ENCODE peak calls at places on chromosome 16, in four cellular contexts. One of them, this sample, is unnamed.

GRCh38 chr16:53545433-53545832 is 42.4 kb upstream of the AKTIP start:
- DNase-seq in thoracic aorta: no peak
- DNase-seq in lower lobe of right lung: no peak
- DNase-seq in AG04450: no peak
- DNase-seq in this sample: no peak

GRCh38 chr16:16176328-16176727 is 47.0 kb downstream of the ABCC6 start:
- DNase-seq in lower lobe of right lung: no peak
- DNase-seq in AG04450: no peak
- DNase-seq in thoracic aorta: no peak
- DNase-seq in this sample: no peak

GRCh38 chr16:19701091-19701490 is 16.9 kb downstream of the KNOP1 start:
- DNase-seq in AG04450: no peak
- DNase-seq in lower lobe of right lung: no peak
- DNase-seq in thoracic aorta: no peak
- DNase-seq in this sample: no peak

GRCh38 chr16:75053791-75054555 is 55.1 kb downstream of the ZNRF1 start:
- DNase-seq in thoracic aorta: no peak
- DNase-seq in AG04450: no peak
- DNase-seq in lower lobe of right lung: peak; percentile 53
- DNase-seq in this sample: no peak

GRCh38 chr16:31080035-31080629 is 5.9 kb downstream of the ZNF646 start:
- DNase-seq in thoracic aorta: no peak
- DNase-seq in lower lobe of right lung: no peak
- DNase-seq in AG04450: no peak
- DNase-seq in this sample: no peak

GRCh38 chr16:50627419-50627818 is 53.7 kb downstream of the SNX20 start:
- DNase-seq in thoracic aorta: peak; percentile 37
- DNase-seq in lower lobe of right lung: no peak
- DNase-seq in AG04450: no peak
- DNase-seq in this sample: no peak

GRCh38 chr16:70648606-70649005 is 2.2 kb downstream of the IL34 start:
- DNase-seq in lower lobe of right lung: no peak
- DNase-seq in AG04450: no peak
- DNase-seq in thoracic aorta: no peak
- DNase-seq in this sample: no peak

GRCh38 chr16:14070877-14071575 is at the start of gene MRTFB:
- DNase-seq in AG04450: no peak
- DNase-seq in thoracic aorta: peak; percentile 19
- DNase-seq in lower lobe of right lung: peak; percentile 84
- DNase-seq in this sample: peak; percentile 53

GRCh38 chr16:17205279-17206139 is 265.3 kb downstream of the XYLT1 start:
- DNase-seq in AG04450: peak; percentile 80
- DNase-seq in lower lobe of right lung: no peak
- DNase-seq in thoracic aorta: no peak
- DNase-seq in this sample: no peak

DNA sequence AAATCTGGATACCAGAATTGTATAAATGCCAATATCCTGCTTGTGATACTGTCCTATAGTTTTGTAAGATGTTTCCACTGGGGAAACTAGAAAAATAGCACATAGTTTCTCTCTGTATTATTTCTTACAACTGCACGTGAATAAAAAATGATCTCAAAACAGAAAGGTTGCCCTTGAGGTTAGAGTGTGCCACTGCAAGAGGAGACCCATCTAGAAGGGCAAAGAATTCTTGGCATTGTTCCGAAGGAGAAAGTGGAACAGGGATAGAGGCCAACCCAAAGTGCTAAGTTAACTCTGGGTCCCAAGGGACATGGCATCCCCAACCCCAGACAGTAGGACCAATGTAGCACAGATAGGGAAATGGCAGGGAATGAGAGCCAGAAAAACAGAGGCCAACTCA is 477.5 kb upstream of the HSBP1 start:
- DNase-seq in lower lobe of right lung: no peak
- DNase-seq in AG04450: no peak
- DNase-seq in thoracic aorta: no peak
- DNase-seq in this sample: no peak
- TF ChIP-seq CTCF in lower lobe of right lung: no peak
- TF ChIP-seq CTCF in AG04450: no peak
- TF ChIP-seq CTCF in thoracic aorta: no peak
- TF ChIP-seq CTCF in this sample: no peak

GRCh38 chr16:1338855-1339675 is 5.6 kb downstream of the BAIAP3 start:
- DNase-seq in thoracic aorta: no peak
- DNase-seq in AG04450: no peak
- DNase-seq in lower lobe of right lung: no peak
- DNase-seq in this sample: no peak

GRCh38 chr16:1335996-1336395 is 2.6 kb downstream of the BAIAP3 start:
- DNase-seq in lower lobe of right lung: no peak
- DNase-seq in AG04450: no peak
- DNase-seq in thoracic aorta: no peak
- DNase-seq in this sample: no peak

GRCh38 chr16:1336619-1337018 is 3.2 kb downstream of the BAIAP3 start:
- DNase-seq in AG04450: no peak
- DNase-seq in lower lobe of right lung: no peak
- DNase-seq in thoracic aorta: no peak
- DNase-seq in this sample: no peak

GRCh38 chr16:1337486-1337885 is 4.0 kb downstream of the BAIAP3 start:
- DNase-seq in thoracic aorta: no peak
- DNase-seq in AG04450: no peak
- DNase-seq in lower lobe of right lung: no peak
- DNase-seq in this sample: no peak

DNA sequence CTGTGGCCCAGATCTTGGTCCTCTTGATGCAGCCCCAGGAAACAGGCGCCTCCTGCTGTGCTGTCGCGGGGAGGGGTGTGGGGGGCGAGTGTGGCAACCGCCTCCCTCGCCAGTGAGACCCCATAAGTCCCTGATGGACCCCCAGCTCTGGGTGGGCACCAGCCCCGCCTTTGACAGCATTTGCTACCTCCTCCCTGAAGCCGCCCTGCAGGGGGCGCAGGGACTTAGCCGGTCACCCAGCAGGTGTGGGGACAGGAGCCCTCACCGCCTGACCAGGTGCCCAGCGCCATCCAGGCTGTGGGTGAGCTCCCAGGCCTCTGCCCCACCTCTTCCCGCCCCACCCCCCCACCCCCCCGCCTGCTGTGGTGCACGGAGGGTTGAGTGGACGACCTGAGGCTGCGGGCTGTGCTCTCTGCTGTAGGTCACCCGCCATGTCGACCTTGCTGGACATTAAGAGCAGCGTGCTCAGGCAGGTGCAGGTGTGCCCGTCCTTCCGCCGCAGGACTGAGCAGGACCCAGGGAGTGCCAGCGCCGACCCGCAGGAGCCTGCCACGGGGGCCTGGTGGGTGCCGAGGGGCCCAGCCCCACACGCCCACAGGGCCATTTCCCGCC is 4.8 kb downstream of the BAIAP3 start:
- DNase-seq in thoracic aorta: no peak
- DNase-seq in AG04450: no peak
- DNase-seq in lower lobe of right lung: no peak
- DNase-seq in this sample: no peak
- TF ChIP-seq CTCF in thoracic aorta: no peak
- TF ChIP-seq CTCF in AG04450: peak; percentile 30
- TF ChIP-seq CTCF in lower lobe of right lung: no peak
- TF ChIP-seq CTCF in this sample: peak; percentile 39

GRCh38 chr16:46859719-46860152 is 24.4 kb upstream of the GPT2 start:
- DNase-seq in thoracic aorta: no peak
- DNase-seq in AG04450: peak; percentile 52
- DNase-seq in lower lobe of right lung: no peak
- DNase-seq in this sample: peak; percentile 89

GRCh38 chr16:46854846-46855245 is 23.9 kb upstream of the C16orf87 start:
- DNase-seq in lower lobe of right lung: no peak
- DNase-seq in AG04450: no peak
- DNase-seq in thoracic aorta: no peak
- DNase-seq in this sample: no peak

GRCh38 chr16:46858151-46858550 is 26.0 kb upstream of the GPT2 start:
- DNase-seq in AG04450: no peak
- DNase-seq in lower lobe of right lung: no peak
- DNase-seq in thoracic aorta: no peak
- DNase-seq in this sample: no peak

GRCh38 chr16:46855389-46855788 is 24.4 kb upstream of the C16orf87 start:
- DNase-seq in thoracic aorta: no peak
- DNase-seq in AG04450: no peak
- DNase-seq in lower lobe of right lung: no peak
- DNase-seq in this sample: no peak

GRCh38 chr16:46857261-46857962 is 26.4 kb upstream of the C16orf87 start:
- DNase-seq in AG04450: peak; percentile 47
- DNase-seq in lower lobe of right lung: no peak
- DNase-seq in thoracic aorta: no peak
- DNase-seq in this sample: no peak
- TF ChIP-seq CTCF in AG04450: peak; percentile 75
- TF ChIP-seq CTCF in lower lobe of right lung: peak; percentile 27
- TF ChIP-seq CTCF in thoracic aorta: peak; percentile 64
- TF ChIP-seq CTCF in this sample: peak; percentile 32

DNA sequence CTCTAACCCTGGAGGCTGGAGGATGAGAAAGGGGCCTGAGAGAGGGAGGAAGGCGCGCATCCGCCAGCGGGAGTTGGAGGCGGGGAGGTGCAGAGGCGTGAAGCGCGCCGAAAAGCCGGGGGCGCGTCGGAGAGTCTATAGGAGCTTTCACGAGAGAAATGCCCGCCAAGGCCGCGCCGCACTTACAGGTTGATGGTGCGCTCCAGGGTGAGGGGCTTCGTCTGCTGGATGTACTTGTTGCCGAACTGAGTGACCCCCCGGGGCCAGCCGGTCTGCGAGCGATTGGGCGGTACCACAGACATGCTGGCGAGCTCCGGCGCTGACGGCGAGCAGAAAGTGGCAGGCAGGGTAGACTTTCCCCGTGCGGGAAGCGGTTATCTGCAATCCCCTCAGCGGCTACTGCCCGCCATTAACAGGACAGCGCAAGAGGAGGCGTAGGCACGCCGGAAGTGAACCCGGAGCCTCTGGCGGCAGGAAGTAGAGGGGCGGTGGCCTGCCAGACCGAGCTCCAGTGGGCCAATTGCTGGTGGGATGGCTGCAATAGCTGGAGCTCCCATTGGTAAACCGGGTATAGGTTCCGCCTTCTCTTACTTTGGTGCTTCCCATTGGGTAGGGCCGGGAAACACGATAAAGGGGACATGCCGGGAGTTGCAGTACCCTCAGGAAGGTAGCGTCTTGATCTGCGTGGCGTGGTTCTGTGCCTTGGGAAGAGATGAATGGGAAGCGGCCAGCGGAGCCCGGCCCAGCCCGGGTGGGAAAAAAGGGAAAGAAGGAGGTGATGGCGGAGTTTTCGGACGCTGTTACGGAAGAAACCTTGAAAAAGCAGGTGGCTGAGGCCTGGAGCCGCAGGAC is at the start of the genes NUDT21 and OGFOD1:
- DNase-seq in AG04450: peak; percentile 93
- DNase-seq in lower lobe of right lung: peak; percentile 96
- DNase-seq in thoracic aorta: peak; percentile 90
- DNase-seq in this sample: peak; percentile 95
- TF ChIP-seq CTCF in AG04450: peak; percentile 2
- TF ChIP-seq CTCF in lower lobe of right lung: no peak
- TF ChIP-seq CTCF in thoracic aorta: peak; percentile 7
- TF ChIP-seq CTCF in this sample: no peak

DNA sequence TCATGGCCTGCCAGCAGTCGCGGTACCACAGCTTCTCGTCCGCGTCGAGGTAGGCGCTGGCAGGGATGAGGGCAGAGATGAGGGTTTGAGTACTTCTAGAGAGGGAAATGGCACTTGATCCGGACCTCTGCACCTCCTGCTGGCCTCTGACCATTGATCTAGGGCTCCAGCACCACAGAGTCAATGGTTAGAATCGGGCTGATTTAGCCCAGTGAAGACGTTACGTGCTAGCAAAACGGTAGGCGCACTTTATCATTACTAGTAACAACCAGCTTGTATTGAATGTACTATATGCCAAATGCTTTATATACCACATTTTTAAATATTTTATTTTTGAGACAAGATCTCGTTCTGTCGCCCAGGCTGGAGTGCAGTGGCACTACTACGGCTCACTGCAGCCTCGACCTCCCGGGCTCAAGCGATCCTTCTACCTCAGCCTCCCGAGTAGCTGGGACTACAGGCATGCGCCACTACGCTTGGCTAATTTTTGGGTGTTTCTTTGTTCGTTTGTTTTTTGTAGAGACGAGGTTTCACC is 526 bp downstream of the TSNAXIP1 start:
- DNase-seq in AG04450: no peak
- DNase-seq in lower lobe of right lung: no peak
- DNase-seq in thoracic aorta: no peak
- DNase-seq in this sample: no peak
- TF ChIP-seq CTCF in AG04450: peak; percentile 25
- TF ChIP-seq CTCF in lower lobe of right lung: no peak
- TF ChIP-seq CTCF in thoracic aorta: no peak
- TF ChIP-seq CTCF in this sample: no peak